ENCODE peak calls at places on chromosomes 5 and 9, in eight cellular contexts. One of them, this sample, is unnamed.

GRCh38 chr9:8160787-8161186 is 361.2 kb upstream of the DMAC1 start:
- DNase-seq in suprapubic skin: no peak
- DNase-seq in Panc1: no peak
- DNase-seq in nephron progenitor cell: no peak
- DNase-seq in retinal pigment epithelial cell: no peak
- DNase-seq in uterus: no peak
- DNase-seq in GM10248: no peak
- DNase-seq in choroid plexus epithelial cell: no peak
- DNase-seq in this sample: no peak

GRCh38 chr5:82163459-82164108 is 114.6 kb downstream of the RPS23 start:
- DNase-seq in suprapubic skin: no peak
- DNase-seq in Panc1: no peak
- DNase-seq in nephron progenitor cell: no peak
- DNase-seq in retinal pigment epithelial cell: no peak
- DNase-seq in uterus: no peak
- DNase-seq in GM10248: no peak
- DNase-seq in choroid plexus epithelial cell: peak; percentile 62
- DNase-seq in this sample: no peak

GRCh38 chr9:130662099-130662926 is 2.1 kb upstream of the PRDM12 start:
- DNase-seq in suprapubic skin: no peak
- DNase-seq in Panc1: no peak
- DNase-seq in nephron progenitor cell: peak; percentile 38
- DNase-seq in retinal pigment epithelial cell: no peak
- DNase-seq in uterus: no peak
- DNase-seq in GM10248: no peak
- DNase-seq in choroid plexus epithelial cell: no peak
- DNase-seq in this sample: no peak

GRCh38 chr9:108207611-108208051 is 648.2 kb downstream of the ACTL7B start:
- DNase-seq in suprapubic skin: no peak
- DNase-seq in Panc1: no peak
- DNase-seq in nephron progenitor cell: no peak
- DNase-seq in retinal pigment epithelial cell: no peak
- DNase-seq in uterus: no peak
- DNase-seq in GM10248: no peak
- DNase-seq in choroid plexus epithelial cell: peak; percentile 38
- DNase-seq in this sample: no peak

GRCh38 chr9:34403554-34404380 is 27.1 kb upstream of the MYORG start:
- DNase-seq in suprapubic skin: no peak
- DNase-seq in Panc1: peak; percentile 66
- DNase-seq in nephron progenitor cell: peak; percentile 82
- DNase-seq in retinal pigment epithelial cell: peak; percentile 16
- DNase-seq in uterus: peak; percentile 67
- DNase-seq in GM10248: peak; percentile 57
- DNase-seq in choroid plexus epithelial cell: peak; percentile 77
- DNase-seq in this sample: no peak

GRCh38 chr9:32877639-32878217 is 94.4 kb downstream of the TMEM215 start:
- DNase-seq in suprapubic skin: no peak
- DNase-seq in Panc1: no peak
- DNase-seq in nephron progenitor cell: no peak
- DNase-seq in retinal pigment epithelial cell: no peak
- DNase-seq in uterus: no peak
- DNase-seq in GM10248: no peak
- DNase-seq in choroid plexus epithelial cell: no peak
- DNase-seq in this sample: no peak

GRCh38 chr9:89564257-89564878 is 40.4 kb upstream of the GADD45G start:
- DNase-seq in suprapubic skin: no peak
- DNase-seq in Panc1: no peak
- DNase-seq in nephron progenitor cell: no peak
- DNase-seq in retinal pigment epithelial cell: no peak
- DNase-seq in uterus: no peak
- DNase-seq in GM10248: peak; percentile 87
- DNase-seq in choroid plexus epithelial cell: peak; percentile 31
- DNase-seq in this sample: no peak

GRCh38 chr5:80871541-80871961 is 88.6 kb upstream of the RASGRF2 start:
- DNase-seq in suprapubic skin: no peak
- DNase-seq in Panc1: peak; percentile 38
- DNase-seq in nephron progenitor cell: no peak
- DNase-seq in retinal pigment epithelial cell: peak; percentile 10
- DNase-seq in uterus: no peak
- DNase-seq in GM10248: no peak
- DNase-seq in choroid plexus epithelial cell: peak; percentile 75
- DNase-seq in this sample: no peak

GRCh38 chr5:6472792-6473191 is 24.1 kb downstream of the UBE2QL1 start:
- DNase-seq in suprapubic skin: no peak
- DNase-seq in Panc1: no peak
- DNase-seq in nephron progenitor cell: no peak
- DNase-seq in retinal pigment epithelial cell: no peak
- DNase-seq in uterus: no peak
- DNase-seq in GM10248: no peak
- DNase-seq in choroid plexus epithelial cell: no peak
- DNase-seq in this sample: no peak

GRCh38 chr5:171207256-171207866 is 101.7 kb upstream of the TLX3 start:
- DNase-seq in suprapubic skin: no peak
- DNase-seq in Panc1: peak; percentile 20
- DNase-seq in nephron progenitor cell: peak; percentile 24
- DNase-seq in retinal pigment epithelial cell: no peak
- DNase-seq in uterus: no peak
- DNase-seq in GM10248: peak; percentile 27
- DNase-seq in choroid plexus epithelial cell: peak; percentile 67
- DNase-seq in this sample: no peak

GRCh38 chr9:136107155-136107952 is 11.3 kb downstream of the TMEM250 start:
- DNase-seq in suprapubic skin: no peak
- DNase-seq in Panc1: no peak
- DNase-seq in nephron progenitor cell: no peak
- DNase-seq in retinal pigment epithelial cell: no peak
- DNase-seq in uterus: no peak
- DNase-seq in GM10248: peak; percentile 79
- DNase-seq in choroid plexus epithelial cell: no peak
- DNase-seq in this sample: no peak

GRCh38 chr9:132638240-132638639 is 31.5 kb downstream of the DDX31 start:
- DNase-seq in suprapubic skin: no peak
- DNase-seq in Panc1: no peak
- DNase-seq in nephron progenitor cell: no peak
- DNase-seq in retinal pigment epithelial cell: no peak
- DNase-seq in uterus: no peak
- DNase-seq in GM10248: no peak
- DNase-seq in choroid plexus epithelial cell: peak; percentile 18
- DNase-seq in this sample: no peak

GRCh38 chr5:61675015-61675692 is 343.1 kb downstream of the ZSWIM6 start:
- DNase-seq in suprapubic skin: no peak
- DNase-seq in Panc1: no peak
- DNase-seq in nephron progenitor cell: no peak
- DNase-seq in retinal pigment epithelial cell: peak; percentile 40
- DNase-seq in uterus: no peak
- DNase-seq in GM10248: no peak
- DNase-seq in choroid plexus epithelial cell: no peak
- DNase-seq in this sample: no peak
- TF ChIP-seq CTCF in suprapubic skin: no peak
- TF ChIP-seq CTCF in Panc1: peak; percentile 13
- TF ChIP-seq CTCF in nephron progenitor cell: no peak
- TF ChIP-seq CTCF in retinal pigment epithelial cell: peak; percentile 59
- TF ChIP-seq CTCF in uterus: no peak
- TF ChIP-seq CTCF in GM10248: no peak
- TF ChIP-seq CTCF in choroid plexus epithelial cell: peak; percentile 9
- TF ChIP-seq CTCF in this sample: peak; percentile 63

GRCh38 chr5:137826067-137826466 is 41.6 kb upstream of the MYOT start:
- DNase-seq in suprapubic skin: no peak
- DNase-seq in Panc1: no peak
- DNase-seq in nephron progenitor cell: no peak
- DNase-seq in retinal pigment epithelial cell: no peak
- DNase-seq in uterus: no peak
- DNase-seq in GM10248: no peak
- DNase-seq in choroid plexus epithelial cell: no peak
- DNase-seq in this sample: no peak

GRCh38 chr5:137828192-137828591 is 39.5 kb upstream of the MYOT start:
- DNase-seq in suprapubic skin: no peak
- DNase-seq in Panc1: no peak
- DNase-seq in nephron progenitor cell: no peak
- DNase-seq in retinal pigment epithelial cell: no peak
- DNase-seq in uterus: no peak
- DNase-seq in GM10248: no peak
- DNase-seq in choroid plexus epithelial cell: no peak
- DNase-seq in this sample: no peak

GRCh38 chr5:137831526-137831925 is 36.1 kb upstream of the MYOT start:
- DNase-seq in suprapubic skin: no peak
- DNase-seq in Panc1: no peak
- DNase-seq in nephron progenitor cell: no peak
- DNase-seq in retinal pigment epithelial cell: no peak
- DNase-seq in uterus: no peak
- DNase-seq in GM10248: no peak
- DNase-seq in choroid plexus epithelial cell: peak; percentile 8
- DNase-seq in this sample: no peak

GRCh38 chr5:137825165-137825564 is 42.5 kb upstream of the MYOT start:
- DNase-seq in suprapubic skin: no peak
- DNase-seq in Panc1: peak; percentile 2
- DNase-seq in nephron progenitor cell: no peak
- DNase-seq in retinal pigment epithelial cell: no peak
- DNase-seq in uterus: no peak
- DNase-seq in GM10248: no peak
- DNase-seq in choroid plexus epithelial cell: peak; percentile 19
- DNase-seq in this sample: no peak

GRCh38 chr5:137828664-137829063 is 39.0 kb upstream of the MYOT start:
- DNase-seq in suprapubic skin: no peak
- DNase-seq in Panc1: no peak
- DNase-seq in nephron progenitor cell: no peak
- DNase-seq in retinal pigment epithelial cell: no peak
- DNase-seq in uterus: no peak
- DNase-seq in GM10248: no peak
- DNase-seq in choroid plexus epithelial cell: no peak
- DNase-seq in this sample: no peak
- TF ChIP-seq CTCF in suprapubic skin: no peak
- TF ChIP-seq CTCF in Panc1: no peak
- TF ChIP-seq CTCF in nephron progenitor cell: no peak
- TF ChIP-seq CTCF in retinal pigment epithelial cell: no peak
- TF ChIP-seq CTCF in uterus: no peak
- TF ChIP-seq CTCF in GM10248: no peak
- TF ChIP-seq CTCF in choroid plexus epithelial cell: no peak
- TF ChIP-seq CTCF in this sample: no peak

GRCh38 chr9:123465304-123465703 is 109.3 kb downstream of the CRB2 start:
- DNase-seq in suprapubic skin: no peak
- DNase-seq in Panc1: no peak
- DNase-seq in nephron progenitor cell: no peak
- DNase-seq in retinal pigment epithelial cell: no peak
- DNase-seq in uterus: no peak
- DNase-seq in GM10248: no peak
- DNase-seq in choroid plexus epithelial cell: no peak
- DNase-seq in this sample: no peak

GRCh38 chr9:123457586-123457985 is 101.6 kb downstream of the CRB2 start:
- DNase-seq in suprapubic skin: no peak
- DNase-seq in Panc1: no peak
- DNase-seq in nephron progenitor cell: no peak
- DNase-seq in retinal pigment epithelial cell: no peak
- DNase-seq in uterus: no peak
- DNase-seq in GM10248: no peak
- DNase-seq in choroid plexus epithelial cell: no peak
- DNase-seq in this sample: no peak

GRCh38 chr9:123455187-123455586 is 99.2 kb downstream of the CRB2 start:
- DNase-seq in suprapubic skin: no peak
- DNase-seq in Panc1: no peak
- DNase-seq in nephron progenitor cell: no peak
- DNase-seq in retinal pigment epithelial cell: no peak
- DNase-seq in uterus: no peak
- DNase-seq in GM10248: no peak
- DNase-seq in choroid plexus epithelial cell: no peak
- DNase-seq in this sample: no peak

GRCh38 chr9:123456011-123456410 is 100.0 kb downstream of the CRB2 start:
- DNase-seq in suprapubic skin: no peak
- DNase-seq in Panc1: no peak
- DNase-seq in nephron progenitor cell: no peak
- DNase-seq in retinal pigment epithelial cell: no peak
- DNase-seq in uterus: no peak
- DNase-seq in GM10248: no peak
- DNase-seq in choroid plexus epithelial cell: no peak
- DNase-seq in this sample: no peak

DNA sequence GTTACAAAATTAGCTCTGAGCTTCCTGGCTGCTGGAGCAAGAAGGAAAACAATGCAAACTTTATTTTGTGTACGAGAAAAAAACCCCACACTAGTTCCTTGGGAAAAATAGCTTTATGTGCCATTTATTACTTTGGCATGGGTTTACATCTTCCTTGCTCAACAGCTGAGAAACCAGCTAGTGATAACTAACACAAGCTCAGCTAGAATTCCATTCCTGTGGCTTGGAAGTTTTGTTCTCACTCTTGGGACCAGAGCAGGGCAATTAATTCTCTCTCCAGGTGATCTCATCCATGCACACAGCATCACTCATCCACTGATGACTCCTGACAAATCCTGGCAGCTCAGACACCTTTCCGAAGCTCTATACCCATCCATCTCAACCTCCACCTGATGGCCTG is 104.1 kb downstream of the CRB2 start:
- DNase-seq in suprapubic skin: no peak
- DNase-seq in Panc1: no peak
- DNase-seq in nephron progenitor cell: no peak
- DNase-seq in retinal pigment epithelial cell: no peak
- DNase-seq in uterus: no peak
- DNase-seq in GM10248: no peak
- DNase-seq in choroid plexus epithelial cell: no peak
- DNase-seq in this sample: no peak
- TF ChIP-seq CTCF in suprapubic skin: no peak
- TF ChIP-seq CTCF in Panc1: no peak
- TF ChIP-seq CTCF in nephron progenitor cell: no peak
- TF ChIP-seq CTCF in retinal pigment epithelial cell: no peak
- TF ChIP-seq CTCF in uterus: no peak
- TF ChIP-seq CTCF in GM10248: no peak
- TF ChIP-seq CTCF in choroid plexus epithelial cell: no peak
- TF ChIP-seq CTCF in this sample: no peak

DNA sequence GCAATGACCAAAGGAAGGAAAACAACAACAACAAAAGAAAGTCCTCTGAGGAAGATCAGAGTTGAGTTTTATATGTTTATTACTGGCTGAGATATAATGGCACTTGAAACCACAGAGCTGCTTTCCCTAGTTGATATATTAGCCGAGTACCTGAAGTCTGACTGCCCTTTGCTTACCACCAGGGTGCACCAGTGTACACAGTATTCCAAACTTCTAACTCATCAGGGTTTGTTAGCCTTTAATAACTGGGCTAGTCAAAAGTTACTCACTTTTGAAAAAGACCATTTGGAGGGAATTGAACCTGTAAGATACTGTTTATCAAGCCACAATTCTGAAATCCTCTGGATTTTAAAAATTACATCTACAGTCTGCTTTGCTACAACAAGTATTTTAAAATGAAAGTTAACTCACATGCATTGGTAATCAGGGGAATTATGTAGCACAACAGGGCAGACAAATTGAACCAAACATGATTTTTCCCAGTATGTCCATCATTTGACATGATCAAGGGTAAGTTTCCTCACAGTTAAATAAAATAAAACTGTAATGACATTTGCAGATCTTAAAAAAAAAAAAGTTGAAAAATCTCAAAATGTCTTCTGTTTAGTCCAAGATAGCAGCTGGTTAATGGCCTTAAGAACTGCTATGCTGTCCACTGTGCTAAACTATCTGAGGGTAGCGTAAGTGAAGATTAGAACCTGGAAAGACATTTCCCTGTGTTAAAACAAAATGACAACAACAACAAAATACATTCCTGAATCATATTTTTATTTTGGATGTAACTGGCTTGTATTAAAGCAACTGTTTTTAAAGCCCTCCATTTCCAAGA is 57.3 kb upstream of the C6 start:
- DNase-seq in suprapubic skin: no peak
- DNase-seq in Panc1: peak; percentile 64
- DNase-seq in nephron progenitor cell: peak; percentile 35
- DNase-seq in retinal pigment epithelial cell: peak; percentile 17
- DNase-seq in uterus: peak; percentile 46
- DNase-seq in GM10248: peak; percentile 21
- DNase-seq in choroid plexus epithelial cell: peak; percentile 87
- DNase-seq in this sample: no peak
- TF ChIP-seq CTCF in suprapubic skin: peak; percentile 45
- TF ChIP-seq CTCF in Panc1: peak; percentile 62
- TF ChIP-seq CTCF in nephron progenitor cell: peak; percentile 67
- TF ChIP-seq CTCF in retinal pigment epithelial cell: peak; percentile 91
- TF ChIP-seq CTCF in uterus: peak; percentile 72
- TF ChIP-seq CTCF in GM10248: peak; percentile 66
- TF ChIP-seq CTCF in choroid plexus epithelial cell: peak; percentile 91
- TF ChIP-seq CTCF in this sample: peak; percentile 79

This sample was measured in type B pancreatic cell.